ENCODE peak calls at places on chromosome 21, in four cellular contexts. D is activated T-helper 1 cell treated with anti-CD3 and anti-CD28 coated beads, Interleukin-12 subunit alpha, Interleukin-12 subunit beta, Interleukin-2, Interleukin-4 antibody, amounts not matched to agents 30 ng/mL and 10 ng/mL and 1 ng/mL, durations not matched to agents 14 hours and 24 hours and 36 hours; J is mesenteric fat pad; N is mucosa of gallbladder. B is an unnamed sample.
A peak's percentile ranks its signal among the peaks of the same experiment; 100 is the strongest.

GRCh38 chr21:30979054-30979453 is 59.2 kb downstream of the KRTAP19-8 start:
- DNase-seq in D (no peak), N (no peak), J (no peak), B (no peak)

GRCh38 chr21:20728691-20729090 is 269.5 kb upstream of the NCAM2 start:
- DNase-seq in N (no peak), D (no peak), J (no peak), B (no peak)

GRCh38 chr21:46210378-46211136 is 18.0 kb downstream of the LSS start:
- DNase-seq in N (no peak), D (no peak), J (peak; percentile 65), B (no peak)

GRCh38 chr21:37061926-37062591 is 10.8 kb downstream of the PIGP start:
- DNase-seq in D (no peak), N (no peak), J (no peak), B (no peak)

GRCh38 chr21:41612674-41613250 is 104.8 kb upstream of the TMPRSS2 start:
- DNase-seq in N (peak; percentile 80), D (no peak), J (no peak), B (no peak)

GRCh38 chr21:15031790-15032357 is 32.9 kb downstream of the NRIP1 start:
- DNase-seq in N (no peak), D (no peak), J (no peak), B (no peak)

GRCh38 chr21:44299085-44299457 is 782 bp upstream of the PFKL start:
- DNase-seq in D (no peak), J (no peak), N (no peak), B (no peak)

GRCh38 chr21:45405271-45405818 is 380 bp downstream of the COL18A1 start:
- DNase-seq in N (peak; percentile 56), J (no peak), D (no peak), B (no peak)

GRCh38 chr21:14273736-14274538 is 58.0 kb downstream of the RBM11 start:
- DNase-seq in N (peak; percentile 80), D (no peak), J (peak; percentile 90), B (no peak)

GRCh38 chr21:44920694-44921604 is at the start of gene ITGB2:
- DNase-seq in D (peak; percentile 56), J (no peak), N (no peak), B (no peak)

GRCh38 chr21:29288239-29288638 is 10.5 kb upstream of the BACH1 start:
- DNase-seq in D (no peak), N (no peak), J (no peak), B (no peak)

GRCh38 chr21:37082375-37082774 is 9.3 kb downstream of the TTC3 start:
- DNase-seq in N (no peak), J (no peak), D (no peak), B (no peak)

GRCh38 chr21:17921579-17922530 is 102.7 kb upstream of the C21orf91 start:
- DNase-seq in N (no peak), J (no peak), D (no peak), B (no peak)

B was measured in vagina.